ENCODE peak calls at places on chromosomes 12 and 14, in five cellular contexts. One of them, this sample, is unnamed.

GRCh38 chr14:90193925-90194324 is 62.4 kb upstream of the PSMC1 start:
- DNase-seq in GM12878: no peak
- DNase-seq in IMR-90: no peak
- DNase-seq in PC-9: no peak
- DNase-seq in PC-3: no peak
- DNase-seq in this sample: no peak

GRCh38 chr12:76719171-76719631 is 44.7 kb upstream of the ZDHHC17 start:
- DNase-seq in GM12878: no peak
- DNase-seq in IMR-90: peak; percentile 50
- DNase-seq in PC-9: no peak
- DNase-seq in PC-3: no peak
- DNase-seq in this sample: no peak

GRCh38 chr14:90184571-90185266 is 71.6 kb upstream of the PSMC1 start:
- DNase-seq in GM12878: no peak
- DNase-seq in IMR-90: no peak
- DNase-seq in PC-9: no peak
- DNase-seq in PC-3: no peak
- DNase-seq in this sample: no peak

GRCh38 chr12:64893961-64894360 is 69.5 kb downstream of the TBC1D30 start:
- DNase-seq in GM12878: no peak
- DNase-seq in IMR-90: peak; percentile 88
- DNase-seq in PC-9: no peak
- DNase-seq in PC-3: peak; percentile 93
- DNase-seq in this sample: no peak

GRCh38 chr12:87274594-87275245 is 754.5 kb downstream of the C12orf50 start:
- DNase-seq in GM12878: no peak
- DNase-seq in IMR-90: peak; percentile 38
- DNase-seq in PC-9: no peak
- DNase-seq in PC-3: peak; percentile 50
- DNase-seq in this sample: peak; percentile 32

GRCh38 chr14:93832076-93832475 is 43.8 kb upstream of the PRIMA1 start:
- DNase-seq in GM12878: no peak
- DNase-seq in IMR-90: no peak
- DNase-seq in PC-9: no peak
- DNase-seq in PC-3: no peak
- DNase-seq in this sample: no peak

GRCh38 chr12:12813120-12814101 is at the start of gene DDX47:
- DNase-seq in GM12878: peak; percentile 76
- DNase-seq in IMR-90: peak; percentile 88
- DNase-seq in PC-9: peak; percentile 98
- DNase-seq in PC-3: peak; percentile 91
- DNase-seq in this sample: peak; percentile 94

GRCh38 chr12:119713551-119714031 is 45.7 kb downstream of the PRKAB1 start:
- DNase-seq in GM12878: no peak
- DNase-seq in IMR-90: no peak
- DNase-seq in PC-9: no peak
- DNase-seq in PC-3: no peak
- DNase-seq in this sample: no peak

GRCh38 chr14:105199093-105199492 is 18.0 kb upstream of the NUDT14 start:
- DNase-seq in GM12878: no peak
- DNase-seq in IMR-90: peak; percentile 19
- DNase-seq in PC-9: peak; percentile 43
- DNase-seq in PC-3: no peak
- DNase-seq in this sample: no peak

GRCh38 chr14:25094171-25094907 is 44.4 kb upstream of the STXBP6 start:
- DNase-seq in GM12878: no peak
- DNase-seq in IMR-90: peak; percentile 45
- DNase-seq in PC-9: no peak
- DNase-seq in PC-3: no peak
- DNase-seq in this sample: no peak

GRCh38 chr14:74619672-74620131 is 7.7 kb upstream of the LTBP2 start:
- DNase-seq in GM12878: no peak
- DNase-seq in IMR-90: peak; percentile 98
- DNase-seq in PC-9: peak; percentile 99
- DNase-seq in PC-3: peak; percentile 63
- DNase-seq in this sample: no peak

GRCh38 chr12:108418162-108418561 is 79.1 kb upstream of the CMKLR1 start:
- DNase-seq in GM12878: no peak
- DNase-seq in IMR-90: no peak
- DNase-seq in PC-9: no peak
- DNase-seq in PC-3: no peak
- DNase-seq in this sample: no peak

GRCh38 chr12:131592972-131593371 is 117.9 kb upstream of the SFSWAP start:
- DNase-seq in GM12878: peak; percentile 59
- DNase-seq in IMR-90: no peak
- DNase-seq in PC-9: no peak
- DNase-seq in PC-3: no peak
- DNase-seq in this sample: no peak

GRCh38 chr14:104799657-104800599 is 973 bp upstream of the ZBTB42 start:
- DNase-seq in GM12878: no peak
- DNase-seq in IMR-90: peak; percentile 67
- DNase-seq in PC-9: peak; percentile 66
- DNase-seq in PC-3: peak; percentile 77
- DNase-seq in this sample: peak; percentile 66

GRCh38 chr12:14769462-14769836 is 33.8 kb downstream of the WBP11 start:
- DNase-seq in GM12878: no peak
- DNase-seq in IMR-90: peak; percentile 20
- DNase-seq in PC-9: no peak
- DNase-seq in PC-3: no peak
- DNase-seq in this sample: peak; percentile 18

GRCh38 chr12:10853746-10854145 is 4.5 kb upstream of the PRR4 start:
- DNase-seq in GM12878: no peak
- DNase-seq in IMR-90: no peak
- DNase-seq in PC-9: no peak
- DNase-seq in PC-3: no peak
- DNase-seq in this sample: no peak

GRCh38 chr14:24051789-24052655 is at the start of gene CARMIL3:
- DNase-seq in GM12878: no peak
- DNase-seq in IMR-90: peak; percentile 34
- DNase-seq in PC-9: peak; percentile 41
- DNase-seq in PC-3: peak; percentile 57
- DNase-seq in this sample: peak; percentile 52

DNA sequence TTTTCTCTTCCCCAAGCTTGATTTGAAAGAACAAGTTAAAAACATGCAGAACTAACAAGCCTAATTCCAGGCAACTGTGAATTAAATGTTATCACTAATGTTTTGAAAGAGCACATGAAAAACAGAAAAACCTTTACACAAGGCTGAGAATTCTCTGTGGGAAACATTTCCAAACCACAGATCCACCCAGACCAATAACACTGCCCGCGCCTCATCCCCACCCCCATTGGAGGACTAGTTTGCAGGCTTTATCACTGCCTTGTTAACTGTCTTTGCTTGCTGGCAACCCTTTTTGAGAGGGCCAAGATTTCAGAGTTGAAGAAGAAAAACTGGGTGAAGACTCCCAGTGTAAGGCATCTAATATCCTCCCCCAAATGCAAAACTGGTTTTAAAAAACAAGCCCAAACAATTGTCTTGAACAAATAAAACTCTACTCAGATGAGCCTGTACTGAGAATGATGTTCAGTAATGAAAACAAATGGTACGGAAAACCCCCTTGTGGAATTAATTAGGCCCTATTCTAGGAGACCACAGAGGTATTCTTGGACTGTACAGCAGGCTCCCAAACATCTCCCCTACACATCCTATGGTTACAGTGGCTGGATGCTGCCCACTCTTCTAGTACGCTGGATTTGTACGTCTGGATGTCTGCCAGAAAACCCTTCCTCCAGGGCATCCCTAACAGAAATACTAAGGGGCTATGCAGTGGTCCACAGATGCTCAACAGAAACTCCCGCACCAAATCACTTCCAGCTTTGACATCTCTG is 5.8 kb downstream of the MAX start:
- DNase-seq in GM12878: no peak
- DNase-seq in IMR-90: no peak
- DNase-seq in PC-9: no peak
- DNase-seq in PC-3: no peak
- DNase-seq in this sample: no peak
- H3K4me2 ChIP-seq in GM12878: peak overlapping the region; percentile 28
- H3K4me2 ChIP-seq in IMR-90: no peak overlapping the region
- H3K4me2 ChIP-seq in PC-9: no peak overlapping the region
- H3K4me2 ChIP-seq in PC-3: no peak overlapping the region
- H3K4me2 ChIP-seq in this sample: no peak overlapping the region

DNA sequence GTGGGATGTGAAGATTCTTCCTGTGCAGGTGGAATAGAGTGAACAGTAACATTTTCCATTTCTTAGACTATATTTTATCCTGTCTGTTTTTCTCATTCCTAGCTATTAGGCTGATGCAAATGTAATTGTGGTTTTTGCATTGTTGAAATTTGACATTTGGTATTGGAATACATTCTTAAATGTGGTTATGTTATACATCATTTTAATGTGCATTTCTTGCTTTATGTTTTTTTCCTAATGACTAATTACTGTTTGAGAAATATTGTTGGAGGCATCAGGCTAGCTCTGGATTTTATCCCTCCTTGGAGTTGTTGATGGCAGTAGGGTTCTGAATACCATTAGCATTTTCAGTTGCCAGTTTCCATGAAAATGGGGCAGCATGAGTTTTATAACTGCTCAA is 75.9 kb upstream of the GNG2 start:
- DNase-seq in GM12878: no peak
- DNase-seq in IMR-90: no peak
- DNase-seq in PC-9: no peak
- DNase-seq in PC-3: no peak
- DNase-seq in this sample: no peak
- H3K4me3 ChIP-seq in GM12878: no peak overlapping the region
- H3K4me3 ChIP-seq in IMR-90: no peak overlapping the region
- H3K4me3 ChIP-seq in PC-9: no peak overlapping the region
- H3K4me3 ChIP-seq in PC-3: no peak overlapping the region
- H3K4me3 ChIP-seq in this sample: no peak overlapping the region

GRCh38 chr12:690466-690865 is 27.2 kb upstream of the NINJ2 start:
- DNase-seq in GM12878: no peak
- DNase-seq in IMR-90: no peak
- DNase-seq in PC-9: no peak
- DNase-seq in PC-3: no peak
- DNase-seq in this sample: no peak

GRCh38 chr12:693937-694533 is 30.8 kb upstream of the NINJ2 start:
- DNase-seq in GM12878: no peak
- DNase-seq in IMR-90: no peak
- DNase-seq in PC-9: no peak
- DNase-seq in PC-3: no peak
- DNase-seq in this sample: no peak

GRCh38 chr12:697426-697825 is 34.2 kb upstream of the NINJ2 start:
- DNase-seq in GM12878: no peak
- DNase-seq in IMR-90: no peak
- DNase-seq in PC-9: no peak
- DNase-seq in PC-3: no peak
- DNase-seq in this sample: no peak

GRCh38 chr12:692274-692673 is 29.0 kb upstream of the NINJ2 start:
- DNase-seq in GM12878: no peak
- DNase-seq in IMR-90: no peak
- DNase-seq in PC-9: no peak
- DNase-seq in PC-3: no peak
- DNase-seq in this sample: no peak

DNA sequence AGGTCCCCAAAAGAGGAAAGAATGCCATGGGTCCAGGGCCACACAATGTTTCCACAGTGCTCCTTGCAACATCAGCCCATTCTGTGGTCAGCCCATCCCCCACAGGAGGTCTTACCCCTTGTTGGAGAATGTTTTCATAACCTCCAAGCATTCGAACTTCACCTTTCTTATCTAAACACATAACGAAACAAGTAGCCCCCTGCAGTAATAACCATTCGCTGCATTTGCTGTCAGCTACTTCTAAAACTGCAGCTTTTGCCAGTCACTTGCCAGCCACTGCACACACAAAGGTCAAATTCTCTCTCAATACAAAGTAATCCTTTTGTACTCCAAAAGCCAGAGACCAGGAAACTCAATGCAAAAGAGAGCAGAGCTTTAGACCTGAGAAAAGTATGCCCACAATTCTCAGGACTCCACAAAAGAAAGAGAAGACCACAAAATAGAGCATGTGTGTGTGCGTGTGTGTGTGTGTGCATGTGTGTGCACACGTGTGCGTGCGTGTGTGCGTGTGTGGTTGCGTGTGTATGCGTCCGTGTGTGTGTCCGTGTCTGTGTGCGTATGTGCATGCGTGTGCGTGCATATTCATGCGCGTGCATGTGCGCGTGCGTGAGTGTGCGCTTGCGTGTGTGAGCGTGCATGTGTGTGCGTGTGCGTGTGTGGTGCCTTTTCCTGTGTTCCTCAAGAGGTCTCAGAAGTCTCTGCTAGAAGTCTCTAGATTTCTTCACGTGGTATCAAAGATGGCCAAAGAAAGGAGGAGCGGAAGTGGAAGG is 31.7 kb upstream of the NINJ2 start:
- DNase-seq in GM12878: no peak
- DNase-seq in IMR-90: no peak
- DNase-seq in PC-9: no peak
- DNase-seq in PC-3: no peak
- DNase-seq in this sample: no peak
- H2AFZ ChIP-seq in GM12878: no peak overlapping the region
- H2AFZ ChIP-seq in IMR-90: no peak overlapping the region
- H2AFZ ChIP-seq in PC-9: no peak overlapping the region
- H2AFZ ChIP-seq in PC-3: no peak overlapping the region
- H2AFZ ChIP-seq in this sample: no peak overlapping the region

GRCh38 chr12:52249041-52249461 is 16.0 kb downstream of the KRT7 start:
- DNase-seq in GM12878: no peak
- DNase-seq in IMR-90: no peak
- DNase-seq in PC-9: peak; percentile 76
- DNase-seq in PC-3: peak; percentile 62
- DNase-seq in this sample: no peak
- H3K4me2 ChIP-seq in GM12878: no peak overlapping the region
- H3K4me2 ChIP-seq in IMR-90: no peak overlapping the region
- H3K4me2 ChIP-seq in PC-9: no peak overlapping the region
- H3K4me2 ChIP-seq in PC-3: no peak overlapping the region
- H3K4me2 ChIP-seq in this sample: peak overlapping the region; percentile 16

DNA sequence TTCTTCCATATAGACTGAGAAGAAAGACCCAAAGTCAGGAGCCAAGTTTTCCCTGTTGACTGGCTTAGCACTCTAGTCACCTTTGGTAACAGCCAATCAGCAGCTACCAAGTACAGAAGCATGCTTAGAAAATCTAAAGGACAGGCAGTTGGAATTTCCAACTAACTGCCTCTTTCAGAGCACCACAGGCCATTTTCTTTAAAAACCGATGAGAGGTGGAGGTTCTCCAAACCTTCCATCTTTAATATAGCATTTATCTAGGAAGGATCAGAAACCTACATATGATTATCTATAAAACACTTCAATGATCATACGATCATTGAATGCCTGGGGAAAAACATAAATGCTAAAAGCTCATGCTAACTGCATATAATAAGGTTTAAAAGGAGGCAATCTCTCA is at the start of gene CATSPERB:
- DNase-seq in GM12878: no peak
- DNase-seq in IMR-90: no peak
- DNase-seq in PC-9: no peak
- DNase-seq in PC-3: no peak
- DNase-seq in this sample: no peak
- H3K4me3 ChIP-seq in GM12878: no peak within 1 kb of the TSS
- H3K4me3 ChIP-seq in IMR-90: no peak within 1 kb of the TSS
- H3K4me3 ChIP-seq in PC-9: no peak within 1 kb of the TSS
- H3K4me3 ChIP-seq in PC-3: no peak within 1 kb of the TSS
- H3K4me3 ChIP-seq in this sample: no peak within 1 kb of the TSS

DNA sequence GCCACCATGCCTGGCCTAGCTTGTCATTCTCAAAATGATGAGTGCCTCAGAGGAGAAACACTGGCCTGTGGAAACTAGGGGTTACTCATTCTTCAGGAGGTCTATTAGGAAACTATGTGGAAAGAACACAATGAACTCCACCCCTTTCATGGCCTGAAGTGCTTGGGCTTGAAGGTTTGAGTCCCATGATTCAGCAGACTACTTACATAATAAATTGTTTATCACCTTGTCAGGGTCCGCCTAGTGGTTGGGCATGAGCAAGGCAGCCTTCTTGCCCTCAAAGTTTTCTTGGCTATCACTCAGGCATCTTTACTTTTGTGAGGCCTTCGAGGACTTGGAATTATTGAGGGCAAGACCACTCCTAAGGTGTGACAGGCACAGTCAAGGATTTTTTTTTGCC is 251.2 kb downstream of the ACSS3 start:
- DNase-seq in GM12878: no peak
- DNase-seq in IMR-90: peak; percentile 2
- DNase-seq in PC-9: no peak
- DNase-seq in PC-3: peak; percentile 7
- DNase-seq in this sample: peak; percentile 35
- H2AFZ ChIP-seq in GM12878: no peak overlapping the region
- H2AFZ ChIP-seq in IMR-90: no peak overlapping the region
- H2AFZ ChIP-seq in PC-9: no peak overlapping the region
- H2AFZ ChIP-seq in PC-3: no peak overlapping the region
- H2AFZ ChIP-seq in this sample: no peak overlapping the region